ENCODE peak calls at places on chromosomes 4 and X, in six cellular contexts. W is DND-41; F is suprapubic skin; H is 8988T; U is left ventricle myocardium superior; V is CD8-positive, alpha-beta memory T cell. C is an unnamed sample.

GRCh38 chr4:78293348-78293747 is 236.2 kb downstream of the FRAS1 start:
- DNase-seq in V (no peak), W (no peak), F (no peak), H (no peak), U (no peak), C (no peak)

GRCh38 chrX:109826954-109827708 is 94.1 kb upstream of the ACSL4 start:
- DNase-seq in V (no peak), F (no peak), H (no peak), W (no peak), U (no peak), C (no peak)

GRCh38 chr4:7004331-7004730 is 38.8 kb upstream of the TADA2B start:
- DNase-seq in V (no peak), F (no peak), H (no peak), U (no peak), W (no peak), C (no peak)

GRCh38 chr4:114400531-114400930 is 198.1 kb upstream of the UGT8 start:
- DNase-seq in U (no peak), V (no peak), F (no peak), H (no peak), W (no peak), C (no peak)

GRCh38 chr4:147370473-147370872 is 110.4 kb upstream of the EDNRA start:
- DNase-seq in U (no peak), W (no peak), V (no peak), H (no peak), F (no peak), C (no peak)

GRCh38 chr4:107115185-107115847 is 79.2 kb upstream of the DKK2 start:
- DNase-seq in H (no peak), W (no peak), V (no peak), U (no peak), F (no peak), C (no peak)

GRCh38 chrX:133045986-133046385 is 50.9 kb downstream of the USP26 start:
- DNase-seq in F (no peak), H (no peak), W (no peak), V (no peak), U (no peak), C (no peak)

GRCh38 chr4:159142254-159142653 is 39.4 kb downstream of the RAPGEF2 start:
- DNase-seq in W (no peak), U (no peak), H (no peak), V (no peak), F (no peak), C (no peak)

GRCh38 chr4:73918058-73918457 is 48.9 kb downstream of the CXCL1 start:
- DNase-seq in F (no peak), V (no peak), W (no peak), H (no peak), U (no peak), C (no peak)

GRCh38 chr4:187608001-187608421 is 387.6 kb upstream of the ZFP42 start:
- DNase-seq in F (no peak), U (no peak), V (no peak), H (no peak), W (no peak), C (no peak)

GRCh38 chr4:186936496-186937375 is 213.1 kb upstream of the FAT1 start:
- DNase-seq in W (no peak), V (no peak), H (no peak), F (no peak), U (no peak), C (no peak)

GRCh38 chr4:54967289-54967688 is 158.1 kb downstream of the KDR start:
- DNase-seq in V (no peak), U (no peak), H (no peak), F (no peak), W (no peak), C (no peak)

GRCh38 chrX:154457491-154458115 is 478 bp upstream of the PLXNA3 start:
- DNase-seq in H (no peak), W (peak; percentile 54), V (peak; percentile 79), U (peak; percentile 62), F (no peak), C (peak; percentile 36)

GRCh38 chr4:23382880-23383279 is 507.0 kb downstream of the PPARGC1A start:
- DNase-seq in U (no peak), W (no peak), H (no peak), F (no peak), V (no peak), C (no peak)

GRCh38 chrX:130246084-130246483 is 22.6 kb downstream of the ZNF280C start:
- DNase-seq in V (no peak), U (no peak), H (no peak), F (no peak), W (no peak), C (no peak)

GRCh38 chr4:110201502-110201901 is 3.1 kb upstream of the ELOVL6 start:
- DNase-seq in H (no peak), F (no peak), W (no peak), U (no peak), V (no peak), C (no peak)

GRCh38 chr4:182874158-182874855 is 42.9 kb downstream of the DCTD start:
- DNase-seq in V (no peak), H (no peak), U (no peak), W (no peak), F (no peak), C (no peak)